ENCODE peak calls at places on chromosome 4, in six cellular contexts. M is A549; F is cardiac fibroblast; J is nephron progenitor cell; A is CD4-positive, alpha-beta T cell; U is choroid plexus epithelial cell. Z is an unnamed sample.
A peak's percentile ranks its signal among the peaks of the same experiment; 100 is the strongest.

GRCh38 chr4:142416711-142417275 is 429.3 kb downstream of the INPP4B start:
- DNase-seq in U (peak; percentile 56), A (no peak), M (no peak), F (peak; percentile 53), J (no peak), Z (no peak)

GRCh38 chr4:173171098-173171497 is 2.5 kb downstream of the GALNT7 start:
- DNase-seq in U (peak; percentile 63), A (no peak), J (no peak), F (peak; percentile 64), M (peak; percentile 57), Z (peak; percentile 62)

GRCh38 chr4:3193531-3194203 is 55.3 kb upstream of the MSANTD1 start:
- DNase-seq in M (no peak), A (no peak), F (peak; percentile 22), J (no peak), U (peak; percentile 52), Z (peak; percentile 6)

GRCh38 chr4:82744284-82744963 is 54.2 kb downstream of the SCD5 start:
- DNase-seq in J (no peak), A (no peak), M (no peak), F (no peak), U (peak; percentile 15), Z (peak; percentile 95)

GRCh38 chr4:3318561-3319021 is 25.8 kb downstream of the RGS12 start:
- DNase-seq in M (no peak), J (no peak), U (no peak), F (no peak), A (no peak), Z (no peak)

GRCh38 chr4:101238706-101239105 is 108.6 kb downstream of the PPP3CA start:
- DNase-seq in U (peak; percentile 82), M (no peak), F (peak; percentile 77), J (no peak), A (no peak), Z (peak; percentile 66)

GRCh38 chr4:173005912-173006633 is 162.5 kb upstream of the GALNT7 start:
- DNase-seq in A (no peak), F (peak; percentile 11), M (no peak), U (no peak), J (no peak), Z (no peak)

GRCh38 chr4:1520145-1520661 is 114.0 kb upstream of the NKX1-1 start:
- DNase-seq in M (no peak), A (no peak), U (no peak), F (no peak), J (peak; percentile 8), Z (no peak)

GRCh38 chr4:35087216-35087615 is 1157.1 kb downstream of the ARAP2 start:
- DNase-seq in J (no peak), U (no peak), A (no peak), M (no peak), F (no peak), Z (peak; percentile 5)

GRCh38 chr4:182585321-182585720 is 331.9 kb downstream of the DCTD start:
- DNase-seq in F (no peak), A (no peak), M (no peak), U (no peak), J (no peak), Z (no peak)

GRCh38 chr4:42655921-42656735 is 777 bp downstream of the ATP8A1 start:
- DNase-seq in U (peak; percentile 7), M (peak; percentile 3), J (peak; percentile 58), A (peak; percentile 16), F (no peak), Z (no peak)

GRCh38 chr4:1366371-1367229 is 19.6 kb downstream of the UVSSA start:
- DNase-seq in M (no peak), A (no peak), U (no peak), F (no peak), J (no peak), Z (no peak)

GRCh38 chr4:5971077-5971447 is 47.2 kb downstream of the C4orf50 start:
- DNase-seq in U (no peak), J (no peak), F (no peak), A (no peak), M (no peak), Z (no peak)

GRCh38 chr4:28966982-28967381 is 1753.2 kb upstream of the PCDH7 start:
- DNase-seq in M (no peak), A (no peak), U (peak; percentile 36), J (no peak), F (peak; percentile 48), Z (peak; percentile 11)

GRCh38 chr4:57233391-57233790 is 123.2 kb upstream of the IGFBP7 start:
- DNase-seq in U (peak; percentile 48), J (no peak), M (no peak), A (no peak), F (peak; percentile 46), Z (peak; percentile 47)

GRCh38 chr4:62709618-62710252 is 1509.6 kb downstream of the ADGRL3 start:
- DNase-seq in F (peak; percentile 57), A (no peak), J (peak; percentile 10), M (no peak), U (peak; percentile 43), Z (peak; percentile 62)

GRCh38 chr4:180913750-180914149 is 1329.5 kb upstream of the TENM3 start:
- DNase-seq in A (no peak), M (no peak), J (no peak), U (peak; percentile 0), F (no peak), Z (no peak)

GRCh38 chr4:76856183-76856969 is 41.6 kb downstream of the SOWAHB start:
- DNase-seq in F (peak; percentile 48), A (no peak), M (no peak), J (peak; percentile 47), U (peak; percentile 77), Z (peak; percentile 26)

GRCh38 chr4:174522183-174523002 is at the start of gene HPGD:
- DNase-seq in A (peak; percentile 15), M (peak; percentile 33), U (peak; percentile 14), F (peak; percentile 12), J (peak; percentile 78), Z (peak; percentile 37)

GRCh38 chr4:1777822-1778641 is 15.1 kb upstream of the FGFR3 start:
- DNase-seq in U (peak; percentile 19), F (no peak), A (no peak), J (peak; percentile 81), M (peak; percentile 49), Z (peak; percentile 62)

GRCh38 chr4:67680568-67681222 is 20.3 kb downstream of the UBA6 start:
- DNase-seq in M (no peak), U (peak; percentile 66), F (peak; percentile 84), A (no peak), J (no peak), Z (peak; percentile 41)

GRCh38 chr4:151004222-151004621 is 10.9 kb downstream of the LRBA start:
- DNase-seq in M (no peak), A (no peak), F (peak; percentile 82), J (no peak), U (peak; percentile 69), Z (peak; percentile 79)

GRCh38 chr4:25090516-25090915 is 59.8 kb upstream of the LGI2 start:
- DNase-seq in J (no peak), A (no peak), M (no peak), U (no peak), F (peak; percentile 49), Z (no peak)

DNA sequence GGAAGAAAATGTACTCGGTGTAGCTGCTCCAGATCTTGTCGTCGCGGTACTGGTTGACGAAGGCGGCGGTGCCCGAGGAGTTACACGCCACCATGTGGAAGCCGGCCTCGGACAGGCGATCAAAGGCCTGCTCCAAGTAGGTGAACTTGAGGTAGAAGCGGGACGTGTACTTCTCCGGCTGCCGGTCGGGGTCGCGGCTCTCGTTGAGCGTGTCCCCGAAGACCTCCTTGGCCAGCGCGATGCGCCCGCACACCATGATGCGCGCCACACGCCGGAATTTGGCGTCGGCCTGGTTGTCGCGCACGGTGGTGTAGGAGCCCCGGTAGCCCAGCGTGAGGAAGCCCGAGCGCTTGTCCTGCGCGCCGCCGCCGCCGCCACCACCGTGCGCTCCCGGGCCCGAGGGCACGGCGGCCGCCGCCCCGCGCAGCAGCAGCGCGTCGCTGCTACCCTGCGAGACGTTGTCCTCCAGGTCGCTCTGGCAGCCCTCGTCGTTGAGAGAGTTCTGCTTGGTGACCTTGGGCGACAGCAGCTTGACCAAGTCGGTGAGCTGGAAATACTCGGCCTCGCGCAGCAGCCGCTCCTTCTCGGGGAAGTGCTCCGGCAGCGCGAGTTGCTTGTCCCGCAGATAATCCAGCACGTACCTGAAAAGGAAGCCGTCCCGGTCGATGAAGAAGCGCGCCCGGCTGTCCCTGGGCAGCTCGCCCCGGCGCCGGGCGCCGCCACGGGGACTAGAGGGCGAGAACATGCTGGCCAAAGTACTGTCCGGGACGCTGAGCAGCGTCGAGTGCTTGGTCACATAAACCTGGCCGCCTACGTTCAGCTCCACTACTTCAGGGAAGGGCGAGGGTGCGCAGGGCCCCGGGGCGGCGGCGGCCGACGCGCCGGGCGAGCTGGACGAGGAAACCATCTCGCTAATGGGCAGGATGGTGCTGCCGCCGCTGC is 775 bp downstream of the KCTD8 start:
- DNase-seq in A (no peak), J (peak; percentile 66), M (no peak), F (peak; percentile 30), U (peak; percentile 4), Z (no peak)
- TF ChIP-seq CTCF in A (no peak), J (no peak), M (no peak), F (no peak), U (no peak), Z (no peak)

DNA sequence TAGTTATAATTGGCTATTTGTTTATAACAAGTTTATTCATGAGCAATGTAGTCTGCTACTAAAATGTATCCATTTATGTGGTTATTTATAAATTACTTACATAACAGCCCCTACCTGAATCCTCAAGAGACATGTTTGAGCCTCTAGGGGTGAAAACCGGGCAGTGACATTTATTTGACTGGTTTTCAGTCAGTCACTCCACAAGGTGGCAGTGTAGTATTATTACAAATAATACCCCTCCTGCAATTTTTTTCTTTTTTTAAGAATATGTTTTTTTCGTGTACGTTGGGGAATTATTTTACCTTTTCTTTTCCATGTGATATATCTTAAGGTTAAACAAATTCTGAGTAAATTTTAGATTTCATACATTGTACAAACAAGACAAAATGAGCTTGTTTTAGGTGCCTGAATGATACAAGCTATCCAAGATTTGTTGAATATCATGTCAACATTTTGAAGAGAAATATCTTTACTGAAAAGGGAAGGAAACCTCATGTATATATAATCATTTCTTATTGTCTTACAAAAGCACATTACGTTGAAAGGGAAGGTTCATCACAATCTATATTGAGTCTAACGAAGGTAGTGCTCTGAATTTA is 598.7 kb upstream of the TECRL start:
- DNase-seq in F (peak; percentile 66), M (peak; percentile 2), U (peak; percentile 65), J (peak; percentile 11), A (no peak), Z (peak; percentile 68)
- TF ChIP-seq CTCF in F (peak; percentile 52), M (peak; percentile 36), U (peak; percentile 60), J (peak; percentile 68), A (no peak), Z (peak; percentile 62)

GRCh38 chr4:140996757-140997156 is 136.5 kb downstream of the RNF150 start:
- DNase-seq in F (peak; percentile 51), A (no peak), J (no peak), M (no peak), U (peak; percentile 79), Z (peak; percentile 16)
- TF ChIP-seq CTCF in F (no peak), A (no peak), J (no peak), M (no peak), U (no peak), Z (no peak)

GRCh38 chr4:17614416-17615299 is at the start of gene MED28:
- DNase-seq in U (peak; percentile 98), F (peak; percentile 96), J (peak; percentile 96), A (peak; percentile 91), M (peak; percentile 88), Z (peak; percentile 96)
- TF ChIP-seq CTCF in U (peak; percentile 1), F (no peak), J (no peak), A (no peak), M (no peak), Z (no peak)

GRCh38 chr4:27701563-27701962 is 840.9 kb downstream of the STIM2 start:
- DNase-seq in M (no peak), A (no peak), U (peak; percentile 22), F (no peak), J (no peak), Z (no peak)

GRCh38 chr4:27703771-27704170 is 843.1 kb downstream of the STIM2 start:
- DNase-seq in F (no peak), U (no peak), M (no peak), J (no peak), A (no peak), Z (no peak)

GRCh38 chr4:27702710-27703431 is 842.2 kb downstream of the STIM2 start:
- DNase-seq in A (no peak), F (no peak), U (peak; percentile 12), M (no peak), J (no peak), Z (peak; percentile 59)
- TF ChIP-seq CTCF in A (no peak), F (no peak), U (peak; percentile 27), M (peak; percentile 19), J (peak; percentile 9), Z (no peak)

Z was measured in MCF 10A.